ENCODE peak calls at places on chromosome 6, in five cellular contexts. M is tibial artery, F is heart right ventricle, G is fibroblast of mammary gland, Y is esophagus muscularis mucosa. J is an unnamed sample.

GRCh38 chr6:3635482-3635881 is 116.0 kb downstream of the PXDC1 start:
- DNase-seq in Y (no peak), F (no peak), G (no peak), M (no peak), J (no peak)

GRCh38 chr6:9131616-9132015 is 696.3 kb upstream of the SLC35B3 start:
- DNase-seq in G (no peak), Y (no peak), M (no peak), F (no peak), J (no peak)

GRCh38 chr6:30323806-30324205 is 2.9 kb upstream of the TRIM39 start:
- DNase-seq in M (no peak), G (peak), F (no peak), Y (no peak), J (no peak)

GRCh38 chr6:32254761-32255211 is 30.9 kb upstream of the NOTCH4 start:
- DNase-seq in Y (no peak), G (no peak), M (no peak), F (no peak), J (no peak)

GRCh38 chr6:49606696-49607390 is 29.8 kb downstream of the RHAG start:
- DNase-seq in F (no peak), G (peak), Y (no peak), M (no peak), J (no peak)

GRCh38 chr6:22668307-22668706 is 98.9 kb downstream of the HDGFL1 start:
- DNase-seq in F (no peak), Y (no peak), M (no peak), G (no peak), J (no peak)

GRCh38 chr6:6323352-6323751 is 2.9 kb upstream of the F13A1 start:
- DNase-seq in F (no peak), M (no peak), Y (no peak), G (no peak), J (no peak)

GRCh38 chr6:166926748-166927147 is 29.6 kb downstream of the RNASET2 start:
- DNase-seq in F (no peak), M (no peak), Y (no peak), G (no peak), J (no peak)

GRCh38 chr6:35258858-35259193 is 709 bp upstream of the ZNF76 start:
- DNase-seq in G (peak), Y (no peak), M (peak), F (no peak), J (no peak)

GRCh38 chr6:131773284-131773950 is 34.4 kb upstream of the ENPP1 start:
- DNase-seq in F (no peak), Y (no peak), G (no peak), M (no peak), J (no peak)

GRCh38 chr6:163745566-163746400 is 331.3 kb downstream of the QKI start:
- DNase-seq in G (peak), F (peak), Y (no peak), M (no peak), J (no peak)
- TF ChIP-seq CTCF in G (no peak), F (no peak), Y (no peak), M (no peak), J (no peak)

DNA sequence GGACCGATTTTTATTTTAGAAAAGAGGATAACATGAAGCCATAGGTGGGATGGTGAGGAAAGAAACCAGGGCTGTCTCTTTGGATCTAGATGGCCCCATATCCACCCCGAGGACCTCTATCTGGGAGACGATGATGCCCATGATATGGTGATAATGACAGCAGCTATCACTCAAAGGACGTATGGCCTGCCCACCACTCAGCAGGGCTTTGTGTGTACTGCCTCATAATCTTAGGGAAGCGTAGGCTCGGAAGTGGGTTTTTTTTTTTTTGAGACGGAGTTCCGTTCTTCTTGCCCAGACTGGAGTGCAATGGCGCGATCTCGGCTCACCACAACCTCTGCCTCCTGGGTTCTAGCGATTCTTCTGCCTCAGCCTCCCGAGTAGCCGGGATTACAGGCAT is 8.2 kb upstream of the TAF8 start:
- DNase-seq in M (no peak), F (no peak), Y (no peak), G (no peak), J (no peak)
- TF ChIP-seq CTCF in M (no peak), F (no peak), Y (no peak), G (no peak), J (no peak)

GRCh38 chr6:79762370-79762769 is 131.2 kb downstream of the SH3BGRL2 start:
- DNase-seq in F (no peak), G (peak), Y (no peak), M (no peak), J (no peak)

GRCh38 chr6:79764758-79765157 is 133.6 kb downstream of the SH3BGRL2 start:
- DNase-seq in F (no peak), M (no peak), Y (no peak), G (no peak), J (no peak)

GRCh38 chr6:79763301-79763700 is 132.2 kb downstream of the SH3BGRL2 start:
- DNase-seq in F (no peak), M (no peak), G (no peak), Y (no peak), J (no peak)
- TF ChIP-seq CTCF in F (no peak), M (no peak), G (no peak), Y (no peak), J (no peak)

DNA sequence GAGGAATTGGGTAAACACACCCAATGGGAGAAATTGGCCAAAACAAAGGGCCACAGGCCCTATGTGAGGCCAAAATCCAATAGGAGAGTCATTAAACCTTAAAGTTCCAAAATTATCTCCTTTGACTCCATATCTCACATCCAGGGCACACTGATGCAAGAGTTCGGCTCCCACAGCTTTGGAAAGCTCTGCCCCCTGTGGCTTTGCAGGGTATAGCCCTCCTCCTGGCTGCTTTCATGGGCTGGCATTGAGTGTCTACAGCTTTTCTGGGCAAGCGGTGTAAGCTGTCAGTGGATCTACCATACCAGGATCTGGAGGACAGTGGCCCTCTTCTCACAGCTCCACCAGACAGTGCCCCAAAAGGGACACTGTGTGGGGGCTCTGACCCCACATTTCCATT is 160.5 kb downstream of the ADGRG6 start:
- DNase-seq in G (no peak), Y (no peak), F (no peak), M (no peak), J (no peak)
- TF ChIP-seq CTCF in G (peak), Y (no peak), F (no peak), M (no peak), J (no peak)

DNA sequence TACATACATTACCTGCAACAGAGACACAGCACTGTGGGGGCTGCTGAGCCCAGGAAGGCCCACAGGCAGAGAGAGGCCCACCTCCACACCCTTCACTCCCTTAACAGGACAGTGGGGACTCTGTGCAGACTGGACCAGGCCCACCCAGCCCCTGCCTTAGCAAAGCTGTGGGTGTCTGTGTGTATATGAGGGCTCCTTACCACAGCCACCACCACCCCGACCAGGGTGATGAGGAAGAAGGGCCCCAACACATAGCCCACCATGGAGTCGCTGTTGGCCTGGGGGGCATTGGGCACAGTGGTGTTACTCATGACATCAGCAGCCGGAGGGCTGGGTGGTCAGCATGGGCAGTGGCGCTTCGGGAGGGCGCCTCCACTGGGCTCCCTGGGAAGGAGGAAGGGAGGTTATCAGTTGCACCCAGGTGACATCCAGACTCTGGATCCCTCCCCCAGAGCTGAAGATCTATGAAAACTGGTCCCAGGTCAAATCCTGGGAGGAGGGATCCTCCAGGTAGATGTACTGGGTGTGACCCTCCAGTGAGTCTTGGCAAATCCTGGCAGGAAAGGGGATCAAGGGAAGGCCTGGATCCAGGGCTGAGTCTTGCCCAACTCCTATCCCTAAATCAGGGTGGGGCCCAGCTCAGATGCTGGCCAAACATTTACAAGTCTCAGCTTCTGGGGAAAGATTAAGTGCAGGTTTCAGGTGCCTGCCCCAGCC is 1.2 kb downstream of the SMIM29 start:
- DNase-seq in F (no peak), M (no peak), Y (no peak), G (no peak), J (no peak)
- TF ChIP-seq CTCF in F (no peak), M (no peak), Y (no peak), G (no peak), J (no peak)